ENCODE peak calls at places on chromosomes 7 and 10, in six cellular contexts. One of them, this sample, is unnamed. For H3K4me1, the result is how much of the 10 kb centered on the place peaks cover.

GRCh38 chr7:1150400-1151002 is 9.5 kb downstream of the ZFAND2A start:
- DNase-seq in stomach: no peak
- DNase-seq in neural progenitor cell: no peak
- DNase-seq in CD8-positive, alpha-beta memory T cell: no peak
- DNase-seq in mesenchymal stem cell: no peak
- DNase-seq in sigmoid colon: no peak
- DNase-seq in this sample: no peak

GRCh38 chr7:82210422-82211184 is 233.0 kb downstream of the CACNA2D1 start:
- DNase-seq in stomach: no peak
- DNase-seq in neural progenitor cell: no peak
- DNase-seq in CD8-positive, alpha-beta memory T cell: no peak
- DNase-seq in mesenchymal stem cell: peak
- DNase-seq in sigmoid colon: no peak
- DNase-seq in this sample: no peak

GRCh38 chr7:44211126-44211675 is 10.4 kb downstream of the YKT6 start:
- DNase-seq in stomach: no peak
- DNase-seq in neural progenitor cell: no peak
- DNase-seq in CD8-positive, alpha-beta memory T cell: no peak
- DNase-seq in mesenchymal stem cell: no peak
- DNase-seq in sigmoid colon: peak
- DNase-seq in this sample: peak

GRCh38 chr7:45642044-45642443 is 67.9 kb downstream of the ADCY1 start:
- DNase-seq in stomach: peak
- DNase-seq in neural progenitor cell: no peak
- DNase-seq in CD8-positive, alpha-beta memory T cell: no peak
- DNase-seq in mesenchymal stem cell: no peak
- DNase-seq in sigmoid colon: no peak
- DNase-seq in this sample: no peak

GRCh38 chr10:61588770-61589211 is 73.9 kb upstream of the CABCOCO1 start:
- DNase-seq in stomach: no peak
- DNase-seq in neural progenitor cell: no peak
- DNase-seq in CD8-positive, alpha-beta memory T cell: no peak
- DNase-seq in mesenchymal stem cell: peak
- DNase-seq in sigmoid colon: no peak
- DNase-seq in this sample: no peak

GRCh38 chr10:75229961-75230360 is 5.8 kb downstream of the COMTD1 start:
- DNase-seq in stomach: no peak
- DNase-seq in neural progenitor cell: no peak
- DNase-seq in CD8-positive, alpha-beta memory T cell: no peak
- DNase-seq in mesenchymal stem cell: peak
- DNase-seq in sigmoid colon: no peak
- DNase-seq in this sample: no peak

GRCh38 chr7:111516612-111517011 is 45.7 kb downstream of the IMMP2L start:
- DNase-seq in stomach: no peak
- DNase-seq in neural progenitor cell: no peak
- DNase-seq in CD8-positive, alpha-beta memory T cell: no peak
- DNase-seq in mesenchymal stem cell: no peak
- DNase-seq in sigmoid colon: no peak
- DNase-seq in this sample: no peak

GRCh38 chr10:87608756-87609155 is 50.9 kb upstream of the PAPSS2 start:
- DNase-seq in stomach: no peak
- DNase-seq in neural progenitor cell: no peak
- DNase-seq in CD8-positive, alpha-beta memory T cell: no peak
- DNase-seq in mesenchymal stem cell: no peak
- DNase-seq in sigmoid colon: no peak
- DNase-seq in this sample: no peak

GRCh38 chr7:116569737-116570136 is 44.9 kb downstream of the CAV1 start:
- DNase-seq in stomach: no peak
- DNase-seq in neural progenitor cell: no peak
- DNase-seq in CD8-positive, alpha-beta memory T cell: no peak
- DNase-seq in mesenchymal stem cell: peak
- DNase-seq in sigmoid colon: no peak
- DNase-seq in this sample: no peak

GRCh38 chr10:5843814-5844705 is 30.8 kb upstream of the GDI2 start:
- DNase-seq in stomach: no peak
- DNase-seq in neural progenitor cell: no peak
- DNase-seq in CD8-positive, alpha-beta memory T cell: no peak
- DNase-seq in mesenchymal stem cell: no peak
- DNase-seq in sigmoid colon: no peak
- DNase-seq in this sample: no peak

GRCh38 chr7:132030161-132030568 is 473.7 kb upstream of the PODXL start:
- DNase-seq in stomach: peak
- DNase-seq in neural progenitor cell: no peak
- DNase-seq in CD8-positive, alpha-beta memory T cell: no peak
- DNase-seq in mesenchymal stem cell: no peak
- DNase-seq in sigmoid colon: no peak
- DNase-seq in this sample: no peak

GRCh38 chr10:63520463-63521388 is 475 bp upstream of the REEP3 start:
- DNase-seq in stomach: peak
- DNase-seq in neural progenitor cell: peak
- DNase-seq in CD8-positive, alpha-beta memory T cell: peak
- DNase-seq in mesenchymal stem cell: peak
- DNase-seq in sigmoid colon: peak
- DNase-seq in this sample: peak

GRCh38 chr10:91210435-91210834 is 10.0 kb upstream of the PCGF5 start:
- DNase-seq in stomach: peak
- DNase-seq in neural progenitor cell: no peak
- DNase-seq in CD8-positive, alpha-beta memory T cell: no peak
- DNase-seq in mesenchymal stem cell: no peak
- DNase-seq in sigmoid colon: no peak
- DNase-seq in this sample: no peak

GRCh38 chr10:36412942-36413341 is 712.5 kb upstream of the ANKRD30A start:
- DNase-seq in stomach: no peak
- DNase-seq in neural progenitor cell: no peak
- DNase-seq in CD8-positive, alpha-beta memory T cell: no peak
- DNase-seq in mesenchymal stem cell: no peak
- DNase-seq in sigmoid colon: no peak
- DNase-seq in this sample: no peak

DNA sequence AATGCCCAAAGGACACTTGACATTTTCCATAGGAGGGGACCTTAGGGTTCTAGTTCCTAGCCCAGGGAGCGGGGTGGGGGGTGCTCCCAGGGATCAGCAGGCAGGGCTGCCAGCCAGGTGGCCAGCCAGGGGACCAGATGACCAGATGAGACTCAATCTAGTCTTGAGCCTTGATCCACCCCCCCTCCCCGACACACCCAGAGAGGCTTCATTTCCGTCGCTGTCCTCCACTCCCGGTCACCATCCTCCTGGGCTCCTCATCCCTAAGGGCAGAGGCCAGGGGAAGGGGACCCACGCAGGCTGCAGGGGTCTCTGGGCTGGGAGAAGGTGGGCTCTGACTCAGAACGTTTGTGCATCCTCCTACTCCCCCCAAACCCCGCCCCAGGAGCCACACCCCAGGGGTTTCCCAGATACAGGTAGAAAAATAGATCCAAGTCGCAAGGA is 1.0 kb downstream of the STX1A start:
- DNase-seq in stomach: no peak
- DNase-seq in neural progenitor cell: no peak
- DNase-seq in CD8-positive, alpha-beta memory T cell: no peak
- DNase-seq in mesenchymal stem cell: no peak
- DNase-seq in sigmoid colon: no peak
- DNase-seq in this sample: no peak
- H3K4me1 ChIP-seq in stomach: half or more
- H3K4me1 ChIP-seq in neural progenitor cell: under half
- H3K4me1 ChIP-seq in CD8-positive, alpha-beta memory T cell: under half
- H3K4me1 ChIP-seq in mesenchymal stem cell: under half
- H3K4me1 ChIP-seq in sigmoid colon: under half
- H3K4me1 ChIP-seq in this sample: under half

GRCh38 chr7:48091506-48092433 is 2.7 kb downstream of the UPP1 start:
- DNase-seq in stomach: no peak
- DNase-seq in neural progenitor cell: no peak
- DNase-seq in CD8-positive, alpha-beta memory T cell: no peak
- DNase-seq in mesenchymal stem cell: no peak
- DNase-seq in sigmoid colon: no peak
- DNase-seq in this sample: no peak

GRCh38 chr7:48089415-48089975 is 430 bp downstream of the UPP1 start:
- DNase-seq in stomach: peak
- DNase-seq in neural progenitor cell: no peak
- DNase-seq in CD8-positive, alpha-beta memory T cell: peak
- DNase-seq in mesenchymal stem cell: no peak
- DNase-seq in sigmoid colon: peak
- DNase-seq in this sample: peak

GRCh38 chr7:48087349-48087748 is 1.7 kb upstream of the UPP1 start:
- DNase-seq in stomach: no peak
- DNase-seq in neural progenitor cell: no peak
- DNase-seq in CD8-positive, alpha-beta memory T cell: no peak
- DNase-seq in mesenchymal stem cell: peak
- DNase-seq in sigmoid colon: no peak
- DNase-seq in this sample: no peak

GRCh38 chr7:48088559-48089414 is at the start of gene UPP1:
- DNase-seq in stomach: peak
- DNase-seq in neural progenitor cell: peak
- DNase-seq in CD8-positive, alpha-beta memory T cell: peak
- DNase-seq in mesenchymal stem cell: peak
- DNase-seq in sigmoid colon: peak
- DNase-seq in this sample: peak

GRCh38 chr7:48090095-48090805 is 1.2 kb downstream of the UPP1 start:
- DNase-seq in stomach: no peak
- DNase-seq in neural progenitor cell: peak
- DNase-seq in CD8-positive, alpha-beta memory T cell: no peak
- DNase-seq in mesenchymal stem cell: peak
- DNase-seq in sigmoid colon: peak
- DNase-seq in this sample: no peak
- H3K4me3 ChIP-seq in stomach: peak
- H3K4me3 ChIP-seq in neural progenitor cell: peak
- H3K4me3 ChIP-seq in CD8-positive, alpha-beta memory T cell: peak
- H3K4me3 ChIP-seq in mesenchymal stem cell: peak
- H3K4me3 ChIP-seq in sigmoid colon: no peak
- H3K4me3 ChIP-seq in this sample: peak

GRCh38 chr10:73867126-73867807 is 7.1 kb downstream of the CAMK2G start:
- DNase-seq in stomach: no peak
- DNase-seq in neural progenitor cell: no peak
- DNase-seq in CD8-positive, alpha-beta memory T cell: no peak
- DNase-seq in mesenchymal stem cell: no peak
- DNase-seq in sigmoid colon: peak
- DNase-seq in this sample: peak

GRCh38 chr10:73867871-73868631 is 6.3 kb downstream of the CAMK2G start:
- DNase-seq in stomach: no peak
- DNase-seq in neural progenitor cell: no peak
- DNase-seq in CD8-positive, alpha-beta memory T cell: no peak
- DNase-seq in mesenchymal stem cell: no peak
- DNase-seq in sigmoid colon: no peak
- DNase-seq in this sample: no peak

GRCh38 chr10:73865107-73865458 is 9.3 kb downstream of the CAMK2G start:
- DNase-seq in stomach: no peak
- DNase-seq in neural progenitor cell: no peak
- DNase-seq in CD8-positive, alpha-beta memory T cell: no peak
- DNase-seq in mesenchymal stem cell: no peak
- DNase-seq in sigmoid colon: no peak
- DNase-seq in this sample: no peak

GRCh38 chr10:73865459-73866442 is 8.6 kb downstream of the CAMK2G start:
- DNase-seq in stomach: no peak
- DNase-seq in neural progenitor cell: no peak
- DNase-seq in CD8-positive, alpha-beta memory T cell: peak
- DNase-seq in mesenchymal stem cell: no peak
- DNase-seq in sigmoid colon: peak
- DNase-seq in this sample: peak

GRCh38 chr10:73866621-73867020 is 7.7 kb downstream of the CAMK2G start:
- DNase-seq in stomach: no peak
- DNase-seq in neural progenitor cell: no peak
- DNase-seq in CD8-positive, alpha-beta memory T cell: no peak
- DNase-seq in mesenchymal stem cell: no peak
- DNase-seq in sigmoid colon: no peak
- DNase-seq in this sample: no peak
- H3K4me1 ChIP-seq in stomach: half or more
- H3K4me1 ChIP-seq in neural progenitor cell: under half
- H3K4me1 ChIP-seq in CD8-positive, alpha-beta memory T cell: half or more
- H3K4me1 ChIP-seq in mesenchymal stem cell: under half
- H3K4me1 ChIP-seq in sigmoid colon: under half
- H3K4me1 ChIP-seq in this sample: half or more

GRCh38 chr7:155402941-155403340 is 55.0 kb upstream of the EN2 start:
- DNase-seq in stomach: no peak
- DNase-seq in neural progenitor cell: no peak
- DNase-seq in CD8-positive, alpha-beta memory T cell: no peak
- DNase-seq in mesenchymal stem cell: no peak
- DNase-seq in sigmoid colon: no peak
- DNase-seq in this sample: no peak
- H3K4me3 ChIP-seq in stomach: no peak
- H3K4me3 ChIP-seq in neural progenitor cell: no peak
- H3K4me3 ChIP-seq in CD8-positive, alpha-beta memory T cell: no peak
- H3K4me3 ChIP-seq in mesenchymal stem cell: no peak
- H3K4me3 ChIP-seq in sigmoid colon: no peak
- H3K4me3 ChIP-seq in this sample: no peak

GRCh38 chr10:34710391-34710751 is 104.7 kb downstream of the PARD3 start:
- DNase-seq in stomach: no peak
- DNase-seq in neural progenitor cell: no peak
- DNase-seq in CD8-positive, alpha-beta memory T cell: no peak
- DNase-seq in mesenchymal stem cell: peak
- DNase-seq in sigmoid colon: peak
- DNase-seq in this sample: peak
- H3K4me1 ChIP-seq in stomach: half or more
- H3K4me1 ChIP-seq in neural progenitor cell: under half
- H3K4me1 ChIP-seq in CD8-positive, alpha-beta memory T cell: under half
- H3K4me1 ChIP-seq in mesenchymal stem cell: under half
- H3K4me1 ChIP-seq in sigmoid colon: under half
- H3K4me1 ChIP-seq in this sample: under half

DNA sequence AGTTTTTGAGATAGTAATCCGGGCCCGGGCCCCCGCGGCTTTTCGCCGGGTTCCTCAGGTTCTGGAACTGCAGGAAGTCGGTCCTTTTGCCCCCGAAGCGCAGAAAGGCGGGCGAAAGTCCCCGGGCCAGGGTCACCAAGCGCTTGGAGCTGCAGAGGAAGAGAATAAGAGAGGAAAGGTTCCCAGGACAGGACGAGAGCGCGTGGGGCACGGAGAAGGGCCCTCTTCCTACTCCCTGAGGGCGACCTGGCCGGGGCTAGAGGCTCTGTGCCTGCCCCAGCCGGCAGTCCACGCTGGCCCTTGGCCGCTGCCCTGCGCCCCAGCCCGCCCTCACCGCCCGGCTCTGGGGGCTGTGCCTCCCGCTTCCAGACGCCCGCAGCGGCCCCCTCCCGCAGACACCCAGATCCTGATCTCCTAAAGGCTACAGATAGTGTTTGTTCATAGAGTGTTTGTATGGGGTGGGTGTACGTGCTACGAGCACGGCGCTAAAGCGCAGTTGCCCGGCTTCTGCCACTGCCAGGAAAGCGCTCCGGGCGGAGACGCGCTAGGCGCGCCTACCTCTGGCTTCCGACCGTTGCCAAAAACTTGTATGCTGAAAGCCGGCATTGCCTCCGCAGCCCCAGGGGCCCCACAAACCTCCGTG is 3.2 kb downstream of the HPSE2 start:
- DNase-seq in stomach: no peak
- DNase-seq in neural progenitor cell: peak
- DNase-seq in CD8-positive, alpha-beta memory T cell: no peak
- DNase-seq in mesenchymal stem cell: peak
- DNase-seq in sigmoid colon: no peak
- DNase-seq in this sample: no peak
- H3K4me3 ChIP-seq in stomach: peak
- H3K4me3 ChIP-seq in neural progenitor cell: peak
- H3K4me3 ChIP-seq in CD8-positive, alpha-beta memory T cell: no peak
- H3K4me3 ChIP-seq in mesenchymal stem cell: peak
- H3K4me3 ChIP-seq in sigmoid colon: peak
- H3K4me3 ChIP-seq in this sample: peak